ENCODE peak calls at places on chromosomes 11 and 22, in seven cellular contexts. G is thoracic aorta, C is H1, H is fibroblast of mammary gland, J is endothelial cell of umbilical vein, L is uterus, E is A549. Z is an unnamed sample.

GRCh38 chr11:126426126-126426525 is 70.6 kb downstream of the ST3GAL4 start:
- DNase-seq in G (no peak), C (no peak), H (no peak), J (no peak), L (no peak), E (no peak), Z (no peak)

GRCh38 chr11:61104963-61105362 is 2.7 kb downstream of the CD5 start:
- DNase-seq in G (no peak), C (no peak), H (no peak), J (no peak), L (no peak), E (no peak), Z (no peak)

GRCh38 chr11:18188796-18189195 is 16.2 kb downstream of the MRGPRX4 start:
- DNase-seq in G (no peak), C (no peak), H (no peak), J (no peak), L (no peak), E (no peak), Z (no peak)

GRCh38 chr11:125593113-125593761 is 585 bp downstream of the STT3A start:
- DNase-seq in G (no peak), C (no peak), H (peak), J (no peak), L (no peak), E (peak), Z (no peak)

GRCh38 chr11:12909866-12910265 is 99.2 kb upstream of the RASSF10 start:
- DNase-seq in G (no peak), C (no peak), H (peak), J (no peak), L (no peak), E (no peak), Z (no peak)

GRCh38 chr22:21564411-21564810 is 3.1 kb upstream of the UBE2L3 start:
- DNase-seq in G (no peak), C (no peak), H (no peak), J (no peak), L (no peak), E (no peak), Z (no peak)

GRCh38 chr11:117473692-117474091 is 146.0 kb downstream of the CEP164 start:
- DNase-seq in G (no peak), C (no peak), H (no peak), J (no peak), L (no peak), E (no peak), Z (no peak)

GRCh38 chr11:66617148-66617814 is 851 bp downstream of the RBM14 start:
- DNase-seq in G (peak), C (no peak), H (peak), J (no peak), L (no peak), E (no peak), Z (peak)

GRCh38 chr11:128687321-128687720 is 6.6 kb upstream of the FLI1 start:
- DNase-seq in G (no peak), C (peak), H (no peak), J (peak), L (no peak), E (no peak), Z (no peak)

GRCh38 chr11:122882809-122883681 is 486 bp downstream of the JHY start:
- DNase-seq in G (no peak), C (peak), H (peak), J (peak), L (peak), E (peak), Z (peak)

GRCh38 chr22:48517039-48518030 is 1310.3 kb downstream of the BRD1 start:
- DNase-seq in G (no peak), C (no peak), H (no peak), J (no peak), L (no peak), E (peak), Z (no peak)

GRCh38 chr11:72643547-72643946 is 30.7 kb downstream of the PDE2A start:
- DNase-seq in G (peak), C (no peak), H (peak), J (no peak), L (peak), E (peak), Z (no peak)

GRCh38 chr11:76152741-76153608 is 53.3 kb downstream of the WNT11 start:
- DNase-seq in G (no peak), C (no peak), H (no peak), J (no peak), L (no peak), E (no peak), Z (no peak)

GRCh38 chr11:66279092-66279797 is 1.3 kb downstream of the CNIH2 start:
- DNase-seq in G (no peak), C (peak), H (no peak), J (no peak), L (no peak), E (no peak), Z (no peak)

GRCh38 chr22:32476804-32477203 is 2.2 kb downstream of the FBXO7 start:
- DNase-seq in G (no peak), C (no peak), H (no peak), J (no peak), L (no peak), E (no peak), Z (no peak)

GRCh38 chr22:50316114-50317065 is 8.9 kb upstream of the PLXNB2 start:
- DNase-seq in G (no peak), C (peak), H (no peak), J (no peak), L (no peak), E (no peak), Z (no peak)

GRCh38 chr11:368414-369335 is 624 bp upstream of the B4GALNT4 start:
- DNase-seq in G (no peak), C (no peak), H (no peak), J (peak), L (no peak), E (peak), Z (no peak)
- H3K4me3 ChIP-seq in G (peak), C (peak), H (no peak), J (no peak), L (no peak), E (peak), Z (no peak)

GRCh38 chr11:77191823-77192495 is 63.9 kb downstream of the MYO7A start:
- DNase-seq in G (no peak), C (peak), H (peak), J (no peak), L (peak), E (peak), Z (no peak)
- H3K4me3 ChIP-seq in G (no peak), C (no peak), H (peak), J (no peak), L (no peak), E (peak), Z (no peak)

DNA sequence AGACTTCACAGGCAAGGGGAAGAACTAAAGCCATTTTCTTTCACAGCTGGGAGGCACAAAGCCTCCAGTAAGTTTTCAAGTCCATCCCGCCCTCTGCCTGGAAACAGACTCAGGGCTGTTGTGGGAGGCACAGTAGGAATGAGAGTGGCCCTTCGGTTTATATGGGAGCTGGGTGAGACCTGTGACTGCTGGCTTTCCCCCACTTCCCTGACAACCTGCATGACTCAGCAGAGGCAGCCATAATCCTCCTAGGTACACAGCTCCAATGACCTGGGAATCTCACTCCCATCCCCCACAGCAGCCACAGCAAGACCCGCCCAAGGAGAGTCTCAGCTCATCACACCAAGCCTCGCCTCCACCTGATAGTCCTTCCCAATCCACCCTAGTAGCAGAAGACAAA is 12.1 kb upstream of the TMEM45B start:
- DNase-seq in G (no peak), C (no peak), H (no peak), J (no peak), L (no peak), E (no peak), Z (no peak)
- H3K4me3 ChIP-seq in G (no peak), C (no peak), H (no peak), J (no peak), L (no peak), E (no peak), Z (no peak)

DNA sequence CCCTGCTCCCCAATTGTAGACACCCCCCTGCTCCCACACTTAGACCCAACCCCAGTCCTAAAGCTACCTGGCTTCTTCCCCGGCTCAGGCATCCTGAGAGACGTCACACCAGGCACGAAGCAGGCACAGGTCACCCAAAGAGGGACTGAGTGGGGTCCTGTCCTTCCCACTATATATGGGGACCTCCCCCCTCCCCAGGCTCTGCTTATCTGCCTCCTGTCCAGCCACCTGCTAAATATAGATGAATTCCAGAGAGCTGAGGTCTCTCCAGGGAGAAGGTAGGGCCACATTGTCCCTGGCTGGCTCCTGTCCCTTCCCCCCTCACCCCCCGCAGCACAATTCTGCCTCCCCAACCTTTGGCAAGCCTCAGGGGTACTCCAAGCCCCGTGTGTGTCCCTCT is at the start of gene MYBPC3:
- DNase-seq in G (no peak), C (no peak), H (no peak), J (no peak), L (no peak), E (no peak), Z (no peak)
- H3K4me3 ChIP-seq in G (no peak), C (no peak), H (no peak), J (no peak), L (no peak), E (no peak), Z (no peak)

DNA sequence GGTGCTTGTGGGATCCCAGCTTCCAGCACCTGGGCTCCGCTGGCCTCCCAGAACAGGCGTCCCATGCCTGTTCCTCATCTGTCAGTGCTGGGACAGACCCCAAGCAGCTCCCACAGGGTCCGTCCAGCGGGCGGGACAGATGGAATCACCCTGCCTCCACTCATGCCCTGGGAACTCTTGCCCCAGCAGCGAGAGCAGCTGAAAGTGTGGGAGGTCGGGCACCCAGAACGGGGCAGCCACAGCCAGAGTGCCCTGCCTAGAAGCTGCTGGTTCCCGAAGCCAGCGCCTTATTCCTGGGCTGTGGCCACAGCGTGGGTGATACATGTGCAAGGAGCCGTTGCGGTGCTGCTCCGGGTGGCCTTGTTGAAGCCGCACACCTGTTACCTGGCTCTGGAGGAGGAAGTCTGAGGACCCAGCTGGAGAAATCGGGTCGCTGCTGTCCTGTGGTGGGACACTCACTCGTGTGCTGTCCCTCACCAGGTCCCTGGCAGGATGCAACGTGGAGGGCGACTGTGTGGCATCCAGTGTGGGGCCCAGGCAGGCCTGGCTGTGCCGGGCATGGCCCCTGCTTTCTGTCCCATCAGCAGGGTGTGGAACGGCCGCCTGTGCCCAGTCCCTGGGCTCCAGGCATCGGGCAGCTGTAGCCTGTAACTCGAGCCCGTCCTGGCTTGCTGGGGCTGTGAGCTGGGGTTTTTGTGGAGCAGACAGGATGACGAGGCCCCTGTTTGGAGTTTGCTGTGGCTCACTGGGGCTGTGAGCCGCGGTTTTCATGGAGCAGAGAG is 16.2 kb downstream of the GRAMD4 start:
- DNase-seq in G (no peak), C (no peak), H (no peak), J (no peak), L (no peak), E (no peak), Z (no peak)
- H3K4me3 ChIP-seq in G (no peak), C (no peak), H (no peak), J (no peak), L (no peak), E (no peak), Z (no peak)